ENCODE peak calls at places on chromosomes 5 and 9, in four cellular contexts. P is GM13976, K is GM20000, D is Calu3. Z is an unnamed sample.

GRCh38 chr9:2126331-2126789 is 111.2 kb downstream of the SMARCA2 start:
- DNase-seq in P (no peak), K (no peak), D (no peak), Z (no peak)

GRCh38 chr5:74865799-74866652 is at the start of gene FAM169A:
- DNase-seq in P (peak), K (peak), D (peak), Z (no peak)

GRCh38 chr5:115624994-115625393 is 842 bp downstream of the TMED7 start:
- DNase-seq in P (no peak), K (no peak), D (no peak), Z (no peak)

GRCh38 chr5:76790632-76791290 is 28.1 kb upstream of the F2RL1 start:
- DNase-seq in P (no peak), K (no peak), D (peak), Z (peak)

GRCh38 chr5:98768160-98769005 is 5.1 kb upstream of the RGMB start:
- DNase-seq in P (peak), K (peak), D (peak), Z (peak)

GRCh38 chr5:122775713-122776084 is 819 bp downstream of the SNX2 start:
- DNase-seq in P (no peak), K (no peak), D (no peak), Z (peak)

GRCh38 chr9:22117511-22118388 is 108.6 kb upstream of the CDKN2B start:
- DNase-seq in P (no peak), K (no peak), D (peak), Z (no peak)

GRCh38 chr5:170636206-170636605 is 132.4 kb downstream of the KCNIP1 start:
- DNase-seq in P (no peak), K (no peak), D (no peak), Z (no peak)

GRCh38 chr9:116269250-116269649 is 115.7 kb downstream of the PAPPA start:
- DNase-seq in P (no peak), K (no peak), D (no peak), Z (no peak)

GRCh38 chr5:89597878-89598277 is 714.9 kb upstream of the MEF2C start:
- DNase-seq in P (no peak), K (peak), D (no peak), Z (peak)

GRCh38 chr9:108056083-108056804 is 566.7 kb upstream of the KLF4 start:
- DNase-seq in P (no peak), K (no peak), D (no peak), Z (no peak)

GRCh38 chr5:82004511-82004910 is 32.7 kb downstream of the ATG10 start:
- DNase-seq in P (no peak), K (no peak), D (no peak), Z (no peak)

GRCh38 chr9:91033802-91034201 is 232.2 kb downstream of the SYK start:
- DNase-seq in P (peak), K (peak), D (no peak), Z (peak)

GRCh38 chr9:22005083-22005699 is 3.9 kb downstream of the CDKN2B start:
- DNase-seq in P (no peak), K (no peak), D (no peak), Z (peak)

GRCh38 chr5:150637245-150638052 is 3.0 kb upstream of the SYNPO start:
- DNase-seq in P (no peak), K (no peak), D (peak), Z (no peak)

GRCh38 chr9:137230720-137231207 is at the start of gene SLC34A3:
- DNase-seq in P (no peak), K (no peak), D (no peak), Z (no peak)

GRCh38 chr5:116766470-116766947 is 191.9 kb upstream of the SEMA6A start:
- DNase-seq in P (peak), K (peak), D (peak), Z (peak)

GRCh38 chr9:126788631-126789349 is 16.1 kb upstream of the ZBTB43 start:
- DNase-seq in P (no peak), K (no peak), D (no peak), Z (no peak)

GRCh38 chr5:179265529-179266290 is 79.6 kb downstream of the ADAMTS2 start:
- DNase-seq in P (no peak), K (no peak), D (no peak), Z (no peak)

GRCh38 chr9:76562511-76562911 is 103.5 kb downstream of the GCNT1 start:
- DNase-seq in P (peak), K (peak), D (no peak), Z (peak)

GRCh38 chr5:111962906-111963305 is 205.9 kb upstream of the NREP start:
- DNase-seq in P (no peak), K (no peak), D (no peak), Z (no peak)

GRCh38 chr5:176161431-176161830 is 76.8 kb upstream of the SIMC1 start:
- DNase-seq in P (no peak), K (no peak), D (no peak), Z (no peak)

GRCh38 chr5:1413611-1414241 is 31.5 kb downstream of the SLC6A3 start:
- DNase-seq in P (no peak), K (no peak), D (no peak), Z (no peak)

GRCh38 chr5:168089201-168089887 is 202.1 kb upstream of the WWC1 start:
- DNase-seq in P (no peak), K (no peak), D (no peak), Z (no peak)

GRCh38 chr9:24218656-24219055 is 327.0 kb downstream of the IZUMO3 start:
- DNase-seq in P (no peak), K (no peak), D (no peak), Z (no peak)

GRCh38 chr5:121273818-121274433 is 577.8 kb upstream of the FTMT start:
- DNase-seq in P (no peak), K (no peak), D (peak), Z (no peak)

GRCh38 chr5:139177809-139178581 is 20.2 kb downstream of the SIL1 start:
- DNase-seq in P (peak), K (no peak), D (no peak), Z (peak)

GRCh38 chr5:172840077-172840777 is 6.2 kb downstream of the ERGIC1 start:
- DNase-seq in P (no peak), K (no peak), D (no peak), Z (no peak)

GRCh38 chr5:179276838-179277395 is 68.3 kb downstream of the ADAMTS2 start:
- DNase-seq in P (no peak), K (no peak), D (no peak), Z (no peak)

GRCh38 chr9:113558632-113559502 is 95.3 kb downstream of the RGS3 start:
- DNase-seq in P (no peak), K (no peak), D (peak), Z (no peak)

GRCh38 chr9:83142389-83142788 is 79.4 kb upstream of the RASEF start:
- DNase-seq in P (no peak), K (no peak), D (no peak), Z (no peak)

GRCh38 chr5:54701179-54701578 is 183.6 kb downstream of the SNX18 start:
- DNase-seq in P (no peak), K (no peak), D (peak), Z (no peak)

GRCh38 chr5:143557061-143557818 is 153.8 kb upstream of the NR3C1 start:
- DNase-seq in P (peak), K (peak), D (no peak), Z (peak)

GRCh38 chr5:156326718-156327259 is at the start of gene SGCD:
- DNase-seq in P (no peak), K (no peak), D (no peak), Z (no peak)

GRCh38 chr9:105007143-105007542 is 79.2 kb upstream of the ABCA1 start:
- DNase-seq in P (no peak), K (no peak), D (peak), Z (no peak)

GRCh38 chr5:148962761-148963324 is 100.0 kb downstream of the SH3TC2 start:
- DNase-seq in P (no peak), K (no peak), D (no peak), Z (no peak)

GRCh38 chr9:125462766-125463384 is 201.2 kb downstream of the GAPVD1 start:
- DNase-seq in P (no peak), K (no peak), D (no peak), Z (no peak)

GRCh38 chr9:115743709-115744605 is 409.6 kb upstream of the PAPPA start:
- DNase-seq in P (no peak), K (no peak), D (no peak), Z (no peak)